ENCODE peak calls at places on chromosome 6, in six cellular contexts. X is Right ventricle myocardium superior; H is lower lobe of right lung; F is CD4-positive, alpha-beta T cell; A is activated naive CD4-positive, alpha-beta T cell; E is stimulated activated CD4-positive, alpha-beta T cell treated with anti-CD3 and anti-CD28 coated beads, TNF-alpha, amount 100 ng/mL, for 24 hours. Y is an unnamed sample.

GRCh38 chr6:163965426-163966348 is 551.2 kb downstream of the QKI start:
- DNase-seq in X (peak; percentile 67), H (no peak), F (no peak), A (no peak), E (no peak), Y (peak; percentile 45)

GRCh38 chr6:33017694-33018353 is 8.4 kb upstream of the HLA-DOA start:
- DNase-seq in X (no peak), H (no peak), F (no peak), A (no peak), E (no peak), Y (no peak)

GRCh38 chr6:108581237-108581931 is 20.7 kb downstream of the FOXO3 start:
- DNase-seq in X (peak; percentile 57), H (no peak), F (no peak), A (no peak), E (no peak), Y (peak; percentile 43)

GRCh38 chr6:151431336-151431735 is 20.6 kb downstream of the RMND1 start:
- DNase-seq in X (no peak), H (no peak), F (no peak), A (no peak), E (no peak), Y (no peak)

GRCh38 chr6:149918151-149918905 is 4.6 kb downstream of the RAET1G start:
- DNase-seq in X (no peak), H (no peak), F (no peak), A (no peak), E (no peak), Y (no peak)

GRCh38 chr6:38782616-38783015 is 67.5 kb downstream of the DNAH8 start:
- DNase-seq in X (no peak), H (no peak), F (no peak), A (no peak), E (no peak), Y (no peak)

GRCh38 chr6:29092957-29093356 is 5.8 kb upstream of the OR2B3 start:
- DNase-seq in X (no peak), H (no peak), F (no peak), A (no peak), E (no peak), Y (no peak)

GRCh38 chr6:107976267-107976783 is 18.3 kb upstream of the SEC63 start:
- DNase-seq in X (no peak), H (no peak), F (no peak), A (no peak), E (no peak), Y (no peak)